ENCODE peak calls at places on chromosome 3, in nine cellular contexts. Q is ovary, G is Calu3, M is tibial artery, F is fibroblast of the aortic adventitia, A is right lobe of liver, C is breast epithelium, L is keratinocyte, N is AG09319. X is an unnamed sample.
A peak's percentile ranks its signal among the peaks of the same experiment; 100 is the strongest.

GRCh38 chr3:124770341-124771082 is 40.3 kb downstream of the UMPS start:
- DNase-seq in G (no peak), Q (no peak), M (peak; percentile 35), A (no peak), C (no peak), L (no peak), N (no peak), F (no peak), X (no peak)

GRCh38 chr3:176807938-176808337 is 389.3 kb downstream of the TBL1XR1 start:
- DNase-seq in F (no peak), C (no peak), M (no peak), G (no peak), Q (no peak), N (no peak), L (no peak), A (no peak), X (no peak)

GRCh38 chr3:9179826-9180763 is 69.4 kb downstream of the SRGAP3 start:
- DNase-seq in L (no peak), F (no peak), C (no peak), G (no peak), N (no peak), M (no peak), A (no peak), Q (no peak), X (no peak)

GRCh38 chr3:159252274-159252673 is 450.4 kb downstream of the MFSD1 start:
- DNase-seq in N (no peak), M (no peak), A (no peak), Q (no peak), L (no peak), G (no peak), F (peak; percentile 77), C (no peak), X (peak; percentile 33)

GRCh38 chr3:161559177-161559998 is 62.8 kb downstream of the OTOL1 start:
- DNase-seq in A (no peak), G (peak; percentile 50), F (peak; percentile 36), L (no peak), M (no peak), C (no peak), Q (no peak), N (no peak), X (peak; percentile 10)

GRCh38 chr3:22795917-22796316 is 407.2 kb upstream of the UBE2E2 start:
- DNase-seq in G (no peak), M (no peak), N (no peak), A (no peak), L (no peak), F (no peak), C (no peak), Q (no peak), X (no peak)

GRCh38 chr3:184334470-184335158 is 2.8 kb upstream of the FAM131A start:
- DNase-seq in F (peak; percentile 54), N (no peak), M (no peak), A (no peak), G (peak; percentile 53), Q (no peak), C (no peak), L (no peak), X (peak; percentile 93)

GRCh38 chr3:44048196-44048924 is 193.3 kb upstream of the TOPAZ1 start:
- DNase-seq in F (peak; percentile 57), A (no peak), N (no peak), Q (no peak), L (no peak), M (no peak), G (peak; percentile 58), C (no peak), X (peak; percentile 58)

GRCh38 chr3:72810063-72810462 is 38.2 kb downstream of the SHQ1 start:
- DNase-seq in A (no peak), F (no peak), Q (no peak), M (no peak), G (no peak), N (no peak), L (no peak), C (no peak), X (no peak)

GRCh38 chr3:143830063-143830462 is 18.2 kb downstream of the SLC9A9 start:
- DNase-seq in A (no peak), N (no peak), C (no peak), M (no peak), L (no peak), G (no peak), Q (no peak), F (no peak), X (no peak)

GRCh38 chr3:157240413-157240812 is 80.5 kb upstream of the CCNL1 start:
- DNase-seq in M (no peak), Q (no peak), F (peak; percentile 56), C (no peak), L (no peak), G (no peak), N (no peak), A (no peak), X (no peak)

GRCh38 chr3:194573680-194574437 is 59.4 kb downstream of the TMEM44 start:
- DNase-seq in C (no peak), M (no peak), F (peak; percentile 70), A (no peak), N (peak; percentile 16), G (peak; percentile 69), Q (no peak), L (no peak), X (no peak)

GRCh38 chr3:71111784-71112440 is 471.6 kb downstream of the FOXP1 start:
- DNase-seq in L (peak; percentile 32), Q (no peak), G (no peak), N (no peak), A (no peak), F (peak; percentile 84), C (no peak), M (no peak), X (peak; percentile 86)

GRCh38 chr3:196985298-196985697 is 16.7 kb upstream of the PIGZ start:
- DNase-seq in C (no peak), M (no peak), F (no peak), N (no peak), Q (no peak), L (no peak), G (no peak), A (no peak), X (no peak)

GRCh38 chr3:37546876-37547275 is 314.8 kb upstream of the CTDSPL start:
- DNase-seq in M (peak; percentile 59), N (no peak), C (no peak), L (no peak), A (no peak), F (peak; percentile 23), Q (no peak), G (peak; percentile 3), X (peak; percentile 46)

GRCh38 chr3:106208979-106209378 is 340.2 kb upstream of the CBLB start:
- DNase-seq in L (no peak), A (no peak), G (no peak), M (no peak), N (no peak), C (no peak), F (peak; percentile 69), Q (no peak), X (peak; percentile 23)
- TF ChIP-seq CTCF in L (peak; percentile 13), A (peak; percentile 16), G (no peak), M (no peak), N (peak; percentile 25), C (no peak), F (peak; percentile 51), Q (no peak), X (peak; percentile 69)

GRCh38 chr3:69410301-69410700 is 24.4 kb upstream of the FRMD4B start:
- DNase-seq in N (peak; percentile 22), Q (peak; percentile 59), F (peak; percentile 67), M (peak; percentile 75), C (peak; percentile 72), A (peak; percentile 77), G (peak; percentile 78), L (peak; percentile 66), X (peak; percentile 61)

GRCh38 chr3:69407908-69408307 is 22.0 kb upstream of the FRMD4B start:
- DNase-seq in Q (no peak), G (no peak), C (no peak), M (no peak), F (no peak), N (no peak), A (no peak), L (no peak), X (no peak)

GRCh38 chr3:69409831-69410230 is 23.9 kb upstream of the FRMD4B start:
- DNase-seq in M (no peak), F (no peak), C (no peak), A (no peak), L (no peak), N (no peak), Q (no peak), G (no peak), X (no peak)

GRCh38 chr3:69408542-69408941 is 22.7 kb upstream of the FRMD4B start:
- DNase-seq in L (no peak), C (no peak), G (no peak), F (no peak), A (no peak), M (no peak), N (no peak), Q (no peak), X (no peak)

GRCh38 chr3:69408989-69409388 is 23.1 kb upstream of the FRMD4B start:
- DNase-seq in A (no peak), F (no peak), N (no peak), C (no peak), L (no peak), M (peak; percentile 35), G (no peak), Q (no peak), X (no peak)
- TF ChIP-seq CTCF in A (no peak), F (no peak), N (no peak), C (no peak), L (no peak), M (no peak), G (no peak), Q (no peak), X (no peak)

GRCh38 chr3:171867976-171868375 is 24.8 kb downstream of the TMEM212 start:
- DNase-seq in G (no peak), Q (no peak), A (no peak), L (no peak), M (no peak), N (no peak), C (no peak), F (no peak), X (no peak)
- TF ChIP-seq CTCF in G (peak; percentile 68), Q (no peak), A (peak; percentile 29), L (peak; percentile 49), M (no peak), N (peak; percentile 15), C (no peak), F (peak; percentile 25), X (peak; percentile 76)

DNA sequence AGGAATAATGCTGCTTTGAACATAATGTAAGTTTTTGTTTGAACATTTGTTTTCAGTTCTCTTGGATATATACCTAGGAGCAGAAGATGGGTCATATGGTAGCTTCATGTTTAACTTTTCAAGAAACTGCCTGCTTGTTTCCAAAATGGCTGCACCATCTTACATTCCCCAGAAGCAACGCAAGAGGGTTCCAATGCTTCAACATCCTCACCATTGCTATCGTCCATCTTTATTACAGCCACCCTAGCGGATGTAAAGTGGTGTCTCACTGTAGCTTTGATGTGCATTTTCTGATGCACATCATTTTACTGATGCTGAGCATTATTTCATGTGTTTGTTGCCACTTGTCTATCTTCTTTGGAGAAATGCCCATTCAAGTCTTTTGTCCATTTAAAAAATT is 46.4 kb upstream of the GATA2 start:
- DNase-seq in Q (no peak), G (no peak), N (no peak), A (no peak), M (no peak), F (no peak), L (no peak), C (no peak), X (no peak)
- TF ChIP-seq CTCF in Q (no peak), G (no peak), N (no peak), A (no peak), M (no peak), F (no peak), L (no peak), C (no peak), X (no peak)